ENCODE peak calls at places on chromosomes 13 and 19, in eight cellular contexts. One of them, this sample, is unnamed.

GRCh38 chr13:39765801-39766463 is 110.5 kb downstream of the COG6 start:
- DNase-seq in neuronal stem cell: no peak
- DNase-seq in cardiac muscle cell: peak
- DNase-seq in left colon: peak
- DNase-seq in fibroblast of the aortic adventitia: no peak
- DNase-seq in ELR: peak
- DNase-seq in CD8-positive, alpha-beta memory T cell: no peak
- DNase-seq in kidney epithelial cell: no peak
- DNase-seq in this sample: peak

GRCh38 chr13:45538382-45538781 is 73.6 kb downstream of the COG3 start:
- DNase-seq in left colon: no peak
- DNase-seq in cardiac muscle cell: no peak
- DNase-seq in kidney epithelial cell: no peak
- DNase-seq in fibroblast of the aortic adventitia: no peak
- DNase-seq in neuronal stem cell: no peak
- DNase-seq in ELR: no peak
- DNase-seq in CD8-positive, alpha-beta memory T cell: no peak
- DNase-seq in this sample: no peak

GRCh38 chr19:29014857-29015436 is 198.0 kb downstream of the UQCRFS1 start:
- DNase-seq in kidney epithelial cell: no peak
- DNase-seq in CD8-positive, alpha-beta memory T cell: no peak
- DNase-seq in ELR: peak
- DNase-seq in fibroblast of the aortic adventitia: no peak
- DNase-seq in left colon: no peak
- DNase-seq in neuronal stem cell: no peak
- DNase-seq in cardiac muscle cell: no peak
- DNase-seq in this sample: no peak

GRCh38 chr19:49691243-49692101 is 556 bp downstream of the CPT1C start:
- DNase-seq in left colon: no peak
- DNase-seq in neuronal stem cell: peak
- DNase-seq in fibroblast of the aortic adventitia: peak
- DNase-seq in CD8-positive, alpha-beta memory T cell: no peak
- DNase-seq in cardiac muscle cell: peak
- DNase-seq in kidney epithelial cell: no peak
- DNase-seq in ELR: peak
- DNase-seq in this sample: peak

GRCh38 chr13:49731766-49732165 is 40.5 kb upstream of the EBPL start:
- DNase-seq in fibroblast of the aortic adventitia: peak
- DNase-seq in left colon: no peak
- DNase-seq in CD8-positive, alpha-beta memory T cell: no peak
- DNase-seq in ELR: peak
- DNase-seq in kidney epithelial cell: no peak
- DNase-seq in neuronal stem cell: no peak
- DNase-seq in cardiac muscle cell: peak
- DNase-seq in this sample: no peak

GRCh38 chr19:14550201-14550754 is 20.9 kb downstream of the TECR start:
- DNase-seq in neuronal stem cell: no peak
- DNase-seq in left colon: peak
- DNase-seq in fibroblast of the aortic adventitia: no peak
- DNase-seq in kidney epithelial cell: no peak
- DNase-seq in cardiac muscle cell: peak
- DNase-seq in CD8-positive, alpha-beta memory T cell: no peak
- DNase-seq in ELR: no peak
- DNase-seq in this sample: no peak

GRCh38 chr13:51814825-51815650 is 11.1 kb upstream of the DHRS12 start:
- DNase-seq in fibroblast of the aortic adventitia: peak
- DNase-seq in ELR: peak
- DNase-seq in neuronal stem cell: peak
- DNase-seq in kidney epithelial cell: no peak
- DNase-seq in left colon: peak
- DNase-seq in cardiac muscle cell: peak
- DNase-seq in CD8-positive, alpha-beta memory T cell: peak
- DNase-seq in this sample: peak

GRCh38 chr19:10069046-10069445 is 17.1 kb upstream of the SHFL start:
- DNase-seq in cardiac muscle cell: no peak
- DNase-seq in fibroblast of the aortic adventitia: no peak
- DNase-seq in left colon: no peak
- DNase-seq in kidney epithelial cell: no peak
- DNase-seq in CD8-positive, alpha-beta memory T cell: no peak
- DNase-seq in ELR: peak
- DNase-seq in neuronal stem cell: no peak
- DNase-seq in this sample: no peak

GRCh38 chr13:20873348-20873747 is 29.2 kb downstream of the XPO4 start:
- DNase-seq in neuronal stem cell: peak
- DNase-seq in kidney epithelial cell: no peak
- DNase-seq in CD8-positive, alpha-beta memory T cell: no peak
- DNase-seq in left colon: no peak
- DNase-seq in cardiac muscle cell: peak
- DNase-seq in fibroblast of the aortic adventitia: peak
- DNase-seq in ELR: peak
- DNase-seq in this sample: no peak

GRCh38 chr19:46944918-46945628 is 74.6 kb upstream of the NPAS1 start:
- DNase-seq in ELR: no peak
- DNase-seq in neuronal stem cell: peak
- DNase-seq in kidney epithelial cell: no peak
- DNase-seq in CD8-positive, alpha-beta memory T cell: no peak
- DNase-seq in cardiac muscle cell: peak
- DNase-seq in fibroblast of the aortic adventitia: peak
- DNase-seq in left colon: peak
- DNase-seq in this sample: no peak

GRCh38 chr13:112601351-112601750 is 13.4 kb upstream of the TUBGCP3 start:
- DNase-seq in kidney epithelial cell: no peak
- DNase-seq in CD8-positive, alpha-beta memory T cell: no peak
- DNase-seq in fibroblast of the aortic adventitia: no peak
- DNase-seq in neuronal stem cell: no peak
- DNase-seq in ELR: no peak
- DNase-seq in cardiac muscle cell: no peak
- DNase-seq in left colon: no peak
- DNase-seq in this sample: no peak

GRCh38 chr19:15254547-15254946 is 22.3 kb upstream of the EPHX3 start:
- DNase-seq in neuronal stem cell: no peak
- DNase-seq in left colon: no peak
- DNase-seq in ELR: no peak
- DNase-seq in CD8-positive, alpha-beta memory T cell: no peak
- DNase-seq in fibroblast of the aortic adventitia: no peak
- DNase-seq in kidney epithelial cell: no peak
- DNase-seq in cardiac muscle cell: no peak
- DNase-seq in this sample: no peak

GRCh38 chr19:58361900-58362271 is 665 bp downstream of the ZNF497 start:
- DNase-seq in ELR: peak
- DNase-seq in neuronal stem cell: peak
- DNase-seq in CD8-positive, alpha-beta memory T cell: peak
- DNase-seq in cardiac muscle cell: peak
- DNase-seq in left colon: peak
- DNase-seq in fibroblast of the aortic adventitia: no peak
- DNase-seq in kidney epithelial cell: no peak
- DNase-seq in this sample: peak

GRCh38 chr13:110957181-110957884 is 42.5 kb upstream of the ANKRD10 start:
- DNase-seq in fibroblast of the aortic adventitia: no peak
- DNase-seq in neuronal stem cell: no peak
- DNase-seq in cardiac muscle cell: no peak
- DNase-seq in CD8-positive, alpha-beta memory T cell: no peak
- DNase-seq in left colon: no peak
- DNase-seq in kidney epithelial cell: no peak
- DNase-seq in ELR: peak
- DNase-seq in this sample: no peak

GRCh38 chr19:10888421-10888866 is 17.1 kb downstream of the CARM1 start:
- DNase-seq in neuronal stem cell: no peak
- DNase-seq in ELR: no peak
- DNase-seq in CD8-positive, alpha-beta memory T cell: no peak
- DNase-seq in kidney epithelial cell: no peak
- DNase-seq in left colon: no peak
- DNase-seq in fibroblast of the aortic adventitia: no peak
- DNase-seq in cardiac muscle cell: no peak
- DNase-seq in this sample: peak

GRCh38 chr13:44747179-44747578 is 171.0 kb upstream of the TSC22D1 start:
- DNase-seq in cardiac muscle cell: no peak
- DNase-seq in fibroblast of the aortic adventitia: no peak
- DNase-seq in kidney epithelial cell: no peak
- DNase-seq in ELR: no peak
- DNase-seq in left colon: no peak
- DNase-seq in neuronal stem cell: no peak
- DNase-seq in CD8-positive, alpha-beta memory T cell: no peak
- DNase-seq in this sample: no peak

GRCh38 chr13:113786262-113786841 is 27.3 kb downstream of the TMEM255B start:
- DNase-seq in cardiac muscle cell: peak
- DNase-seq in left colon: no peak
- DNase-seq in fibroblast of the aortic adventitia: peak
- DNase-seq in CD8-positive, alpha-beta memory T cell: no peak
- DNase-seq in ELR: peak
- DNase-seq in neuronal stem cell: no peak
- DNase-seq in kidney epithelial cell: no peak
- DNase-seq in this sample: no peak

GRCh38 chr13:19845758-19846157 is 17.7 kb downstream of the ZMYM5 start:
- DNase-seq in CD8-positive, alpha-beta memory T cell: no peak
- DNase-seq in cardiac muscle cell: peak
- DNase-seq in neuronal stem cell: no peak
- DNase-seq in kidney epithelial cell: peak
- DNase-seq in left colon: no peak
- DNase-seq in ELR: peak
- DNase-seq in fibroblast of the aortic adventitia: peak
- DNase-seq in this sample: no peak

GRCh38 chr13:50635504-50635903 is 208.0 kb downstream of the DLEU7 start:
- DNase-seq in ELR: no peak
- DNase-seq in cardiac muscle cell: peak
- DNase-seq in fibroblast of the aortic adventitia: peak
- DNase-seq in neuronal stem cell: no peak
- DNase-seq in left colon: peak
- DNase-seq in CD8-positive, alpha-beta memory T cell: no peak
- DNase-seq in kidney epithelial cell: no peak
- DNase-seq in this sample: peak

GRCh38 chr13:46934749-46935148 is 37.9 kb upstream of the HTR2A start:
- DNase-seq in cardiac muscle cell: no peak
- DNase-seq in left colon: no peak
- DNase-seq in kidney epithelial cell: no peak
- DNase-seq in ELR: no peak
- DNase-seq in CD8-positive, alpha-beta memory T cell: no peak
- DNase-seq in fibroblast of the aortic adventitia: no peak
- DNase-seq in neuronal stem cell: no peak
- DNase-seq in this sample: peak

GRCh38 chr19:40691421-40692211 is 1.2 kb upstream of the NUMBL start:
- DNase-seq in kidney epithelial cell: no peak
- DNase-seq in CD8-positive, alpha-beta memory T cell: no peak
- DNase-seq in left colon: no peak
- DNase-seq in fibroblast of the aortic adventitia: no peak
- DNase-seq in cardiac muscle cell: no peak
- DNase-seq in ELR: no peak
- DNase-seq in neuronal stem cell: no peak
- DNase-seq in this sample: no peak

GRCh38 chr19:43820098-43820860 is 6.8 kb upstream of the ZNF283 start:
- DNase-seq in ELR: peak
- DNase-seq in kidney epithelial cell: no peak
- DNase-seq in cardiac muscle cell: peak
- DNase-seq in CD8-positive, alpha-beta memory T cell: no peak
- DNase-seq in neuronal stem cell: no peak
- DNase-seq in fibroblast of the aortic adventitia: peak
- DNase-seq in left colon: no peak
- DNase-seq in this sample: no peak

GRCh38 chr13:55000844-55001243 is 1972.2 kb downstream of the OLFM4 start:
- DNase-seq in CD8-positive, alpha-beta memory T cell: no peak
- DNase-seq in neuronal stem cell: no peak
- DNase-seq in cardiac muscle cell: no peak
- DNase-seq in ELR: no peak
- DNase-seq in fibroblast of the aortic adventitia: no peak
- DNase-seq in kidney epithelial cell: no peak
- DNase-seq in left colon: no peak
- DNase-seq in this sample: no peak

This sample was measured in GM12865.